ENCODE peak calls at places on chromosomes 6 and 20, in four cellular contexts. One of them, this sample, is unnamed.

GRCh38 chr20:818001-818664 is 15.4 kb upstream of the FAM110A start:
- DNase-seq in brain microvascular endothelial cell: no peak
- DNase-seq in psoas muscle: no peak
- DNase-seq in esophagus squamous epithelium: no peak
- DNase-seq in this sample: no peak

GRCh38 chr6:156866181-156866862 is 89.1 kb downstream of the ARID1B start:
- DNase-seq in brain microvascular endothelial cell: peak
- DNase-seq in psoas muscle: no peak
- DNase-seq in esophagus squamous epithelium: no peak
- DNase-seq in this sample: peak

GRCh38 chr20:6882911-6883310 is 115.4 kb downstream of the BMP2 start:
- DNase-seq in brain microvascular endothelial cell: no peak
- DNase-seq in psoas muscle: no peak
- DNase-seq in esophagus squamous epithelium: no peak
- DNase-seq in this sample: peak

GRCh38 chr20:7704021-7704420 is 236.2 kb downstream of the HAO1 start:
- DNase-seq in brain microvascular endothelial cell: no peak
- DNase-seq in psoas muscle: no peak
- DNase-seq in esophagus squamous epithelium: no peak
- DNase-seq in this sample: no peak

GRCh38 chr20:46367967-46368901 is 38.2 kb downstream of the ELMO2 start:
- DNase-seq in brain microvascular endothelial cell: no peak
- DNase-seq in psoas muscle: no peak
- DNase-seq in esophagus squamous epithelium: no peak
- DNase-seq in this sample: no peak

GRCh38 chr6:22765015-22765414 is 195.6 kb downstream of the HDGFL1 start:
- DNase-seq in brain microvascular endothelial cell: no peak
- DNase-seq in psoas muscle: no peak
- DNase-seq in esophagus squamous epithelium: no peak
- DNase-seq in this sample: peak

GRCh38 chr20:48205786-48206185 is 420.5 kb upstream of the SULF2 start:
- DNase-seq in brain microvascular endothelial cell: no peak
- DNase-seq in psoas muscle: no peak
- DNase-seq in esophagus squamous epithelium: no peak
- DNase-seq in this sample: no peak

GRCh38 chr20:46700481-46700880 is 9.0 kb upstream of the SLC2A10 start:
- DNase-seq in brain microvascular endothelial cell: no peak
- DNase-seq in psoas muscle: no peak
- DNase-seq in esophagus squamous epithelium: no peak
- DNase-seq in this sample: no peak

GRCh38 chr6:25239059-25239458 is 40.1 kb upstream of the CARMIL1 start:
- DNase-seq in brain microvascular endothelial cell: no peak
- DNase-seq in psoas muscle: no peak
- DNase-seq in esophagus squamous epithelium: no peak
- DNase-seq in this sample: no peak

GRCh38 chr6:42777126-42777822 is 4.6 kb upstream of the BICRAL start:
- DNase-seq in brain microvascular endothelial cell: peak
- DNase-seq in psoas muscle: no peak
- DNase-seq in esophagus squamous epithelium: no peak
- DNase-seq in this sample: peak

GRCh38 chr6:30462482-30462881 is 26.8 kb upstream of the HLA-E start:
- DNase-seq in brain microvascular endothelial cell: no peak
- DNase-seq in psoas muscle: no peak
- DNase-seq in esophagus squamous epithelium: no peak
- DNase-seq in this sample: no peak

GRCh38 chr6:63295553-63295952 is 24.2 kb downstream of the LGSN start:
- DNase-seq in brain microvascular endothelial cell: no peak
- DNase-seq in psoas muscle: no peak
- DNase-seq in esophagus squamous epithelium: no peak
- DNase-seq in this sample: no peak

GRCh38 chr20:12358006-12358654 is 440.4 kb downstream of the BTBD3 start:
- DNase-seq in brain microvascular endothelial cell: no peak
- DNase-seq in psoas muscle: no peak
- DNase-seq in esophagus squamous epithelium: no peak
- DNase-seq in this sample: no peak

GRCh38 chr6:104601008-104601745 is 258.5 kb downstream of the HACE1 start:
- DNase-seq in brain microvascular endothelial cell: no peak
- DNase-seq in psoas muscle: no peak
- DNase-seq in esophagus squamous epithelium: no peak
- DNase-seq in this sample: no peak
- TF ChIP-seq CTCF in brain microvascular endothelial cell: no peak
- TF ChIP-seq CTCF in psoas muscle: no peak
- TF ChIP-seq CTCF in esophagus squamous epithelium: no peak
- TF ChIP-seq CTCF in this sample: no peak

GRCh38 chr6:44272529-44272928 is 2.3 kb downstream of the TMEM151B start:
- DNase-seq in brain microvascular endothelial cell: no peak
- DNase-seq in psoas muscle: no peak
- DNase-seq in esophagus squamous epithelium: no peak
- DNase-seq in this sample: no peak

GRCh38 chr6:44271914-44272313 is 1.7 kb downstream of the TMEM151B start:
- DNase-seq in brain microvascular endothelial cell: no peak
- DNase-seq in psoas muscle: no peak
- DNase-seq in esophagus squamous epithelium: no peak
- DNase-seq in this sample: no peak

GRCh38 chr6:44269921-44270525 is at the start of gene TMEM151B:
- DNase-seq in brain microvascular endothelial cell: no peak
- DNase-seq in psoas muscle: peak
- DNase-seq in esophagus squamous epithelium: no peak
- DNase-seq in this sample: no peak

GRCh38 chr6:44270526-44271405 is 516 bp downstream of the TMEM151B start:
- DNase-seq in brain microvascular endothelial cell: no peak
- DNase-seq in psoas muscle: peak
- DNase-seq in esophagus squamous epithelium: no peak
- DNase-seq in this sample: no peak

GRCh38 chr6:44271406-44271723 is 1.1 kb downstream of the TMEM151B start:
- DNase-seq in brain microvascular endothelial cell: no peak
- DNase-seq in psoas muscle: peak
- DNase-seq in esophagus squamous epithelium: no peak
- DNase-seq in this sample: no peak
- H3K4me3 ChIP-seq in brain microvascular endothelial cell: no peak
- H3K4me3 ChIP-seq in psoas muscle: no peak
- H3K4me3 ChIP-seq in esophagus squamous epithelium: no peak
- H3K4me3 ChIP-seq in this sample: no peak

DNA sequence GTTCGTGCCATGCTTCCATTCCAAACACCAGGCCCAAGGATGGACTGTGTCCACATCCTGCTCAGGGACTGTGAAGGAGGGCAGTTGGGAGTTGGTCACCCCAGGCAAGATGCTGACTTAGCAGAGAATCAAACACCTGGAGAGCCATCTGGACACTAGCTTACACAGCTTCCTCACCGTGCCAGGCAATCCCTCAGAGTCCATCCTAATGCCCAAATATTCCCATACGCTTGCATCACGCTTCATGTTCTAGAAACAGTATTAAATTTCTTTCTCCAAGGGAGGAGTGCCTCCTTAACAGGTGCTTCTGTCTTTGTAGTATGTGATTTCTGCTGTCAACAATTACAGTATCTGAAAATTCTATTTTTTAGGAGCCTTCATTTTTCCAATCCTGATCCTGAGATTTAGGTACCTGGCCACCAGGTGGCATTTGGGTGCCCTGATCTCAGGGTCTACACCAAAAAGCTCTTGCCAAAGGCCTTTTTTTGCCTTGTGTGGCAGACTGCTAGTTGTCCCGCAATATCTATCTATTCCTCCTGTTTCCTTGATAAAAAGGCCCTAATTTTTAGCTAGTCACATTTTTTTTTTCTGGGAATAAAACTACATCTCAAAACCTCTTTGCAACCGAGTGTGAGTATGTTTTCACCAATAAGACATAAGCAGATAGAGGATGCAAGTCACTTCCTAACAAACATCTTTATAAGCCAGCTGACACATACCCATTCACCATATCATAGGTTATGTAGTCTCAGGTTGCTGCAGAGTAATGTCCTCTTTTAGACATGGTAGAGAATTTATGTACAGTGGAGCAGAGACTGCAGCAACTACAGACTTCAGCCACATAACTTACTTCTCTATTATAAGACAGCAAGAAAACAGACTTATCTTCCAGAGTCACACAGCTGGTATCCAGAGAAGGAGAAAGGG is 85.0 kb downstream of the PREP start:
- DNase-seq in brain microvascular endothelial cell: no peak
- DNase-seq in psoas muscle: no peak
- DNase-seq in esophagus squamous epithelium: no peak
- DNase-seq in this sample: no peak
- TF ChIP-seq CTCF in brain microvascular endothelial cell: peak
- TF ChIP-seq CTCF in psoas muscle: peak
- TF ChIP-seq CTCF in esophagus squamous epithelium: peak
- TF ChIP-seq CTCF in this sample: peak

DNA sequence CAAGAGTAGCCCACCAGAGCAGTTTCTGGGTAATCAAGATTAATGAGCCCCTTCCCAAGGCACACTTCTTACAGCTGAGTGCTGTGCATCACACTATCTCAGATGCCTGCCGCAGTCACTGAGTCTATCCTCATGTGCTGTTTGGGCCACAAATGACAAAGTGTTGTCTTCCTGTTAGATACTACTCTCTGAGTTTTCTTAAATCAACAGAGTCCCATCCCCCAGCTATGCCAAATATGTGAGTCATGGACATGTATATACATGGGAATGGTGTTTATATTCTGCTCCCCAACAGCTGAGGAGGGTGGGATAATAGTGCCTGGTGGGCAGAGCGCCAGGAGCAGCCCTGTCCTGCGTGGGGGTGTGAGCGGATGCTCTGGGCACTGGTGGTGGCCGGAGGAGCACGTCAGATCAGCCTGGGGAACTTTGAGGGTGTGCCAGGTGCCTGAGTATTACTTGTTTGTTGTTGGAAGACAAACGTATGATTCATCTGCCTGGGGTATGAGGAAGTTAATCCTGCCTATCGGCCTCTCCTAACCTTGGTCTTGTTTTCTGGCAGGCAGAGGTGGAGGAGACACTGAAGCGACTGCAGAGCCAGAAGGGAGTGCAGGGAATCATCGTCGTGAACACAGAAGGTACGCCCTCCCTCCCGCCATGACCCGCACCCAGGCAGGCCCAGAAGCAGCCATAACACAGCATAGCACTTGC is 9.6 kb downstream of the DYNLRB1 start:
- DNase-seq in brain microvascular endothelial cell: peak
- DNase-seq in psoas muscle: peak
- DNase-seq in esophagus squamous epithelium: no peak
- DNase-seq in this sample: peak
- H3K4me3 ChIP-seq in brain microvascular endothelial cell: no peak
- H3K4me3 ChIP-seq in psoas muscle: no peak
- H3K4me3 ChIP-seq in esophagus squamous epithelium: no peak
- H3K4me3 ChIP-seq in this sample: no peak

GRCh38 chr6:162200036-162200435 is 527.5 kb downstream of the PRKN start:
- DNase-seq in brain microvascular endothelial cell: no peak
- DNase-seq in psoas muscle: no peak
- DNase-seq in esophagus squamous epithelium: no peak
- DNase-seq in this sample: no peak

GRCh38 chr6:162200945-162201692 is 526.4 kb downstream of the PRKN start:
- DNase-seq in brain microvascular endothelial cell: no peak
- DNase-seq in psoas muscle: no peak
- DNase-seq in esophagus squamous epithelium: no peak
- DNase-seq in this sample: no peak

GRCh38 chr6:162198072-162198471 is 529.5 kb downstream of the PRKN start:
- DNase-seq in brain microvascular endothelial cell: no peak
- DNase-seq in psoas muscle: no peak
- DNase-seq in esophagus squamous epithelium: no peak
- DNase-seq in this sample: no peak

GRCh38 chr6:162195441-162195840 is 532.1 kb downstream of the PRKN start:
- DNase-seq in brain microvascular endothelial cell: no peak
- DNase-seq in psoas muscle: no peak
- DNase-seq in esophagus squamous epithelium: no peak
- DNase-seq in this sample: no peak

GRCh38 chr6:162198925-162199324 is 528.6 kb downstream of the PRKN start:
- DNase-seq in brain microvascular endothelial cell: no peak
- DNase-seq in psoas muscle: no peak
- DNase-seq in esophagus squamous epithelium: no peak
- DNase-seq in this sample: no peak
- TF ChIP-seq CTCF in brain microvascular endothelial cell: peak
- TF ChIP-seq CTCF in psoas muscle: no peak
- TF ChIP-seq CTCF in esophagus squamous epithelium: no peak
- TF ChIP-seq CTCF in this sample: no peak

GRCh38 chr20:24470782-24471582 is 1.6 kb downstream of the SYNDIG1 start:
- DNase-seq in brain microvascular endothelial cell: no peak
- DNase-seq in psoas muscle: no peak
- DNase-seq in esophagus squamous epithelium: no peak
- DNase-seq in this sample: no peak
- H3K4me3 ChIP-seq in brain microvascular endothelial cell: peak
- H3K4me3 ChIP-seq in psoas muscle: peak
- H3K4me3 ChIP-seq in esophagus squamous epithelium: peak
- H3K4me3 ChIP-seq in this sample: peak

GRCh38 chr6:52522151-52522626 is 54.7 kb downstream of the TRAM2 start:
- DNase-seq in brain microvascular endothelial cell: peak
- DNase-seq in psoas muscle: peak
- DNase-seq in esophagus squamous epithelium: no peak
- DNase-seq in this sample: peak
- TF ChIP-seq CTCF in brain microvascular endothelial cell: peak
- TF ChIP-seq CTCF in psoas muscle: no peak
- TF ChIP-seq CTCF in esophagus squamous epithelium: no peak
- TF ChIP-seq CTCF in this sample: no peak

DNA sequence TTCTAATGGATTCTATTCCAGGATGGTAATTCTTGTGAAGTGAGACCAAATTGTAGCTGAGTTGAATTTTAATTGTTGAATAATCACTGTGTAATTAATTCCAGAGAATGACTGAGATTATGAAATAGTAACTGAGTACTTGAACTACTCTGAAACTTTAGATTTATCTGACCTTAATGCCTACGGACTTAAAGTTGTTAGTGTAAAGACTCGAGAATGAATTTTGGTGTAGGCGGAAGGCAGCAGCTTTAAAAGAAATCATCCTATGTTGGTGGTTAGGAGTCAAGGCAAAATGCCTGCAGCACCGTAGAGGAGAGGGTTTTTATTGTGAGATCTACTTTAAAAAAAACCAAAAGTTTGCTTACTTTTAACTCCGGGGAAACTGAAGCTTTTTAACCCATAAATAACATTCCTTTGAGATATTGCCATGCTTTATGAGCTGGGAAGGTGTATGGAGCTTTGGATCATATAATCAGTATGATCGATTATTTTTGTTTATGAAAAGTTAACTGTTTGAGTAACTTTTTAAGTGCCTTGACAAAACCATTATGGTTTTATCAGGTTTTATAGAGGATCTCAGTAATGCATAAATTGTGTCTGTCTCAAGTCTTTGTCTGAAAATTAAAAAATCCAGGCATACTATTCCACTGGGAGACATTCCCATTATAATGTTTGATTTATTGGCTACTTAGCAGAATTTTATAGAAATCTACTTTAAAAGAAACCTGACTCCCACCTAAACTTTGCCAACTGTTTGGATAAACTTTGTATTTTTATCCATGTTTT is 46.1 kb downstream of the MYO6 start:
- DNase-seq in brain microvascular endothelial cell: no peak
- DNase-seq in psoas muscle: no peak
- DNase-seq in esophagus squamous epithelium: no peak
- DNase-seq in this sample: no peak
- H3K4me3 ChIP-seq in brain microvascular endothelial cell: no peak
- H3K4me3 ChIP-seq in psoas muscle: no peak
- H3K4me3 ChIP-seq in esophagus squamous epithelium: no peak
- H3K4me3 ChIP-seq in this sample: no peak

This sample was measured in astrocyte of the spinal cord.